ENCODE peak calls at places on chromosome 10, in seven cellular contexts. C is mesothelial cell of epicardium, D is Calu3, Q is choroid plexus epithelial cell, E is foreskin fibroblast, S is cardiac fibroblast, O is B cell. V is an unnamed sample.

GRCh38 chr10:93718937-93719725 is 16.7 kb upstream of the FRA10AC1 start:
- DNase-seq in D (no peak), S (no peak), C (no peak), E (no peak), Q (peak), O (peak), V (no peak)

GRCh38 chr10:25875555-25876165 is 58.4 kb upstream of the MYO3A start:
- DNase-seq in E (no peak), S (peak), Q (peak), D (peak), O (peak), C (peak), V (peak)

GRCh38 chr10:71753091-71753959 is 20.0 kb downstream of the VSIR start:
- DNase-seq in O (peak), E (no peak), S (no peak), C (no peak), D (no peak), Q (no peak), V (no peak)

GRCh38 chr10:78417425-78418370 is 384.0 kb downstream of the RPS24 start:
- DNase-seq in C (no peak), S (no peak), D (no peak), O (no peak), E (no peak), Q (no peak), V (peak)

GRCh38 chr10:88111294-88111693 is 247.9 kb downstream of the PTEN start:
- DNase-seq in Q (no peak), C (no peak), O (no peak), D (no peak), S (no peak), E (no peak), V (no peak)

GRCh38 chr10:97117372-97117771 is 68.4 kb downstream of the SLIT1 start:
- DNase-seq in S (no peak), O (no peak), D (peak), Q (peak), E (no peak), C (no peak), V (no peak)

GRCh38 chr10:122441961-122442360 is 12.5 kb upstream of the ARMS2 start:
- DNase-seq in Q (peak), C (no peak), D (peak), E (peak), S (peak), O (no peak), V (no peak)

GRCh38 chr10:77410523-77410922 is 227.1 kb downstream of the KCNMA1 start:
- DNase-seq in D (no peak), Q (no peak), E (no peak), S (no peak), C (no peak), O (no peak), V (no peak)

GRCh38 chr10:26698909-26699308 is 1.4 kb downstream of the PDSS1 start:
- DNase-seq in D (no peak), C (no peak), O (no peak), E (no peak), Q (no peak), S (no peak), V (no peak)

GRCh38 chr10:63799511-63799910 is 278.3 kb downstream of the REEP3 start:
- DNase-seq in D (no peak), C (no peak), Q (no peak), S (no peak), O (no peak), E (no peak), V (no peak)

GRCh38 chr10:62095341-62096071 is 173.1 kb downstream of the RTKN2 start:
- DNase-seq in E (peak), D (peak), O (no peak), Q (peak), S (peak), C (no peak), V (no peak)

GRCh38 chr10:124245191-124245590 is 151.8 kb upstream of the CHST15 start:
- DNase-seq in C (no peak), O (no peak), E (no peak), D (no peak), S (no peak), Q (no peak), V (no peak)

GRCh38 chr10:30330512-30331168 is 18.4 kb downstream of the MTPAP start:
- DNase-seq in S (no peak), Q (peak), E (peak), O (no peak), C (no peak), D (no peak), V (no peak)

GRCh38 chr10:22693371-22693784 is 21.0 kb downstream of the PIP4K2A start:
- DNase-seq in D (no peak), O (no peak), C (no peak), S (peak), E (peak), Q (peak), V (no peak)

GRCh38 chr10:100446130-100446761 is 16.6 kb upstream of the WNT8B start:
- DNase-seq in S (no peak), C (no peak), Q (no peak), D (no peak), O (no peak), E (no peak), V (no peak)

GRCh38 chr10:5561704-5562645 is 37.2 kb downstream of the CALML3 start:
- DNase-seq in S (no peak), O (no peak), E (no peak), C (no peak), D (no peak), Q (no peak), V (no peak)

GRCh38 chr10:62373995-62374861 is at the start of gene ZNF365:
- DNase-seq in D (peak), E (peak), C (no peak), Q (peak), O (peak), S (peak), V (peak)

GRCh38 chr10:3781458-3782098 is 3.4 kb downstream of the KLF6 start:
- DNase-seq in E (peak), O (peak), S (peak), C (no peak), Q (peak), D (no peak), V (no peak)

GRCh38 chr10:71516890-71517289 is 120.2 kb downstream of the CDH23 start:
- DNase-seq in Q (no peak), D (no peak), S (no peak), C (no peak), E (no peak), O (no peak), V (no peak)

GRCh38 chr10:126049741-126050140 is 153.4 kb downstream of the FANK1 start:
- DNase-seq in C (no peak), O (no peak), E (peak), D (no peak), Q (peak), S (peak), V (no peak)

GRCh38 chr10:69883256-69883655 is 81.5 kb downstream of the COL13A1 start:
- DNase-seq in E (no peak), Q (peak), O (no peak), S (no peak), C (no peak), D (peak), V (no peak)
- TF ChIP-seq CTCF in E (no peak), Q (no peak), O (no peak), S (no peak), C (no peak), D (peak), V (peak)

GRCh38 chr10:60008816-60009215 is 102.5 kb upstream of the CCDC6 start:
- DNase-seq in Q (no peak), S (no peak), C (no peak), E (no peak), D (peak), O (no peak), V (no peak)
- TF ChIP-seq CTCF in Q (no peak), S (no peak), C (no peak), E (no peak), D (peak), O (no peak), V (no peak)

GRCh38 chr10:113139695-113140094 is 189.6 kb downstream of the TCF7L2 start:
- DNase-seq in S (peak), O (no peak), Q (peak), E (no peak), C (no peak), D (no peak), V (no peak)
- TF ChIP-seq CTCF in S (peak), O (no peak), Q (peak), E (peak), C (no peak), D (no peak), V (peak)

DNA sequence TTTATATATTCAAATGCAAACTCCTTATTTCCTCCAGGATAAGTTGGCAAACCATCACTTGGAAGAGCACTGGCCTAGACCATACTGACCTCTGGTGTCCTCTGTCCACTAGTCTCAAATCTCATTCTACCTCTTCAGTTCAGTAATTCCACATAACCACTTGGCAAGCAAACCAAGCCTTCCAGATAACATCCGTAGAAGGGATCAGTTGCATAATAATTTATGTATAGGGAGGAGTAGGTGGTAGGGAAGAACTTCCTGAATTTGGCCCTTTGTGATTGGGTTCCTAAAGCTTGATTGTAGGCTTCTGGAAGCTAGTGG is 55.0 kb downstream of the WAC start:
- DNase-seq in D (no peak), S (peak), C (no peak), Q (peak), O (no peak), E (peak), V (no peak)
- TF ChIP-seq CTCF in D (no peak), S (no peak), C (no peak), Q (peak), O (no peak), E (no peak), V (no peak)

DNA sequence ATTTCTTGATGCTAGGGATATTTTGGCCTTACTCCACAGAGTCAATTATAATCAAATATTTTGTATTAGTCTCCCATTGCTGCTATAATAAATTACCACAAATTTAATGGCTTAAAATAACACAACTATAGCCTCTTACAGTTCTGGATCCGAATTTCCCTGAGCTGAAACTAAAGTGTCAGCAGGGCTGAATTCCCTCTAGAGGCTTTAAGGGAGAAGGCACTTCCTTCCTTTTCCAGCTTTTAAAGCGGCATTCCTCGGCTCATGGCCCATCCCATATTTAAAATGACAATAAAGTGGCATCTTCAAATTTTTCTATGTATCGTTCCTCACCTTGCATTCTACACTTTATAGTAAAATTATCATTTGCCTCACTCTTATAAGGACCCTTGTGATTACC is 421.4 kb upstream of the ZWINT start:
- DNase-seq in D (no peak), Q (no peak), S (no peak), O (no peak), E (no peak), C (no peak), V (no peak)
- TF ChIP-seq CTCF in D (no peak), Q (no peak), S (no peak), O (no peak), E (no peak), C (no peak), V (peak)

GRCh38 chr10:86646532-86646931 is 7.8 kb upstream of the OPN4 start:
- DNase-seq in D (no peak), S (no peak), C (no peak), Q (no peak), E (no peak), O (no peak), V (no peak)

GRCh38 chr10:86645111-86645445 is 9.3 kb upstream of the OPN4 start:
- DNase-seq in O (no peak), D (no peak), C (no peak), S (no peak), Q (no peak), E (no peak), V (no peak)

GRCh38 chr10:86646933-86647332 is 7.4 kb upstream of the OPN4 start:
- DNase-seq in C (no peak), S (no peak), O (no peak), Q (no peak), D (no peak), E (no peak), V (no peak)

GRCh38 chr10:86642499-86642898 is 11.8 kb upstream of the OPN4 start:
- DNase-seq in O (no peak), E (peak), D (no peak), S (no peak), Q (no peak), C (no peak), V (no peak)

GRCh38 chr10:86644412-86645110 is 9.8 kb upstream of the OPN4 start:
- DNase-seq in E (no peak), S (no peak), Q (peak), C (no peak), O (no peak), D (no peak), V (no peak)
- TF ChIP-seq CTCF in E (no peak), S (peak), Q (peak), C (no peak), O (no peak), D (no peak), V (peak)

GRCh38 chr10:86684305-86684704 is 16.0 kb downstream of the LDB3 start:
- DNase-seq in O (no peak), E (no peak), Q (peak), S (peak), D (peak), C (no peak), V (no peak)
- TF ChIP-seq CTCF in O (no peak), E (peak), Q (peak), S (peak), D (no peak), C (no peak), V (peak)

V was measured in type B pancreatic cell.